ENCODE peak calls at places on chromosome 5, in four cellular contexts. One of them, this sample, is unnamed.

GRCh38 chr5:134447815-134448520 is 36.3 kb upstream of the CDKN2AIPNL start:
- DNase-seq in K562: no peak
- DNase-seq in HepG2: no peak
- DNase-seq in GM12878: no peak
- DNase-seq in this sample: no peak

GRCh38 chr5:146965781-146966659 is 87.5 kb upstream of the PPP2R2B start:
- DNase-seq in GM12878: peak
- DNase-seq in HepG2: peak
- DNase-seq in K562: peak
- DNase-seq in this sample: peak

GRCh38 chr5:122845253-122846050 is at the start of gene SNX24:
- DNase-seq in GM12878: no peak
- DNase-seq in K562: peak
- DNase-seq in HepG2: peak
- DNase-seq in this sample: peak

GRCh38 chr5:53782620-53783019 is 222.2 kb downstream of the NDUFS4 start:
- DNase-seq in HepG2: no peak
- DNase-seq in GM12878: no peak
- DNase-seq in K562: no peak
- DNase-seq in this sample: no peak

GRCh38 chr5:141846031-141846430 is 32.2 kb downstream of the PCDH1 start:
- DNase-seq in HepG2: no peak
- DNase-seq in K562: peak
- DNase-seq in GM12878: no peak
- DNase-seq in this sample: no peak

GRCh38 chr5:173278172-173278571 is 43.2 kb upstream of the NKX2-5 start:
- DNase-seq in HepG2: no peak
- DNase-seq in GM12878: no peak
- DNase-seq in K562: no peak
- DNase-seq in this sample: no peak

GRCh38 chr5:142056831-142057696 is 44.2 kb upstream of the GNPDA1 start:
- DNase-seq in K562: no peak
- DNase-seq in HepG2: no peak
- DNase-seq in GM12878: no peak
- DNase-seq in this sample: no peak

GRCh38 chr5:64921386-64921785 is 152.7 kb downstream of the CWC27 start:
- DNase-seq in K562: no peak
- DNase-seq in HepG2: no peak
- DNase-seq in GM12878: no peak
- DNase-seq in this sample: no peak

GRCh38 chr5:44943637-44944036 is 134.9 kb downstream of the MRPS30 start:
- DNase-seq in HepG2: no peak
- DNase-seq in GM12878: no peak
- DNase-seq in K562: no peak
- DNase-seq in this sample: no peak

GRCh38 chr5:44945743-44946142 is 137.0 kb downstream of the MRPS30 start:
- DNase-seq in K562: no peak
- DNase-seq in GM12878: no peak
- DNase-seq in HepG2: no peak
- DNase-seq in this sample: no peak

GRCh38 chr5:44942524-44943001 is 133.8 kb downstream of the MRPS30 start:
- DNase-seq in HepG2: no peak
- DNase-seq in GM12878: no peak
- DNase-seq in K562: no peak
- DNase-seq in this sample: no peak
- TF ChIP-seq FOXM1 in HepG2: no peak
- TF ChIP-seq FOXM1 in GM12878: no peak
- TF ChIP-seq FOXM1 in K562: no peak
- TF ChIP-seq FOXM1 in this sample: no peak

GRCh38 chr5:55885359-55885758 is 34.2 kb downstream of the IL31RA start:
- DNase-seq in HepG2: no peak
- DNase-seq in GM12878: no peak
- DNase-seq in K562: peak
- DNase-seq in this sample: no peak
- TF ChIP-seq TARDBP in HepG2: no peak
- TF ChIP-seq TARDBP in GM12878: no peak
- TF ChIP-seq TARDBP in K562: no peak
- TF ChIP-seq TARDBP in this sample: no peak

GRCh38 chr5:158139161-158139560 is 280.2 kb upstream of the CLINT1 start:
- DNase-seq in HepG2: no peak
- DNase-seq in K562: no peak
- DNase-seq in GM12878: no peak
- DNase-seq in this sample: no peak
- TF ChIP-seq FOXM1 in HepG2: no peak
- TF ChIP-seq FOXM1 in K562: no peak
- TF ChIP-seq FOXM1 in GM12878: no peak
- TF ChIP-seq FOXM1 in this sample: no peak

GRCh38 chr5:138833726-138834480 is 41.2 kb downstream of the LRRTM2 start:
- DNase-seq in K562: no peak
- DNase-seq in GM12878: no peak
- DNase-seq in HepG2: no peak
- DNase-seq in this sample: no peak
- TF ChIP-seq TARDBP in K562: no peak
- TF ChIP-seq TARDBP in GM12878: no peak
- TF ChIP-seq TARDBP in HepG2: no peak
- TF ChIP-seq TARDBP in this sample: no peak

GRCh38 chr5:75340714-75341478 is 3.9 kb downstream of the HMGCR start:
- DNase-seq in K562: no peak
- DNase-seq in GM12878: no peak
- DNase-seq in HepG2: no peak
- DNase-seq in this sample: no peak
- TF ChIP-seq FOXM1 in K562: no peak
- TF ChIP-seq FOXM1 in GM12878: no peak
- TF ChIP-seq FOXM1 in HepG2: no peak
- TF ChIP-seq FOXM1 in this sample: no peak

This sample was measured in HEK293T.